ENCODE peak calls at places on chromosome X, in four cellular contexts. One of them, this sample, is unnamed.

GRCh38 chrX:143633530-143634372 is 2.1 kb downstream of the SLITRK4 start:
- DNase-seq in Right ventricle myocardium superior: no peak
- DNase-seq in GM20000: no peak
- DNase-seq in NCI-H2171 treated with DMSO at 0.1 percent for 48 hours: no peak
- DNase-seq in this sample: no peak

GRCh38 chrX:39163585-39163984 is 362.3 kb downstream of the MID1IP1 start:
- DNase-seq in Right ventricle myocardium superior: no peak
- DNase-seq in GM20000: no peak
- DNase-seq in NCI-H2171 treated with DMSO at 0.1 percent for 48 hours: no peak
- DNase-seq in this sample: no peak

GRCh38 chrX:40132751-40133150 is 35.0 kb upstream of the BCOR start:
- DNase-seq in Right ventricle myocardium superior: peak; percentile 66
- DNase-seq in GM20000: no peak
- DNase-seq in NCI-H2171 treated with DMSO at 0.1 percent for 48 hours: no peak
- DNase-seq in this sample: no peak

GRCh38 chrX:107014927-107015326 is 14.9 kb upstream of the MORC4 start:
- DNase-seq in Right ventricle myocardium superior: no peak
- DNase-seq in GM20000: no peak
- DNase-seq in NCI-H2171 treated with DMSO at 0.1 percent for 48 hours: peak; percentile 1
- DNase-seq in this sample: no peak

GRCh38 chrX:49695276-49696180 is at the start of gene PAGE1:
- DNase-seq in GM20000: no peak
- DNase-seq in NCI-H2171 treated with DMSO at 0.1 percent for 48 hours: no peak
- DNase-seq in Right ventricle myocardium superior: no peak
- DNase-seq in this sample: no peak

GRCh38 chrX:130778773-130779172 is 124.2 kb downstream of the ENOX2 start:
- DNase-seq in GM20000: no peak
- DNase-seq in NCI-H2171 treated with DMSO at 0.1 percent for 48 hours: no peak
- DNase-seq in Right ventricle myocardium superior: no peak
- DNase-seq in this sample: no peak

GRCh38 chrX:137482136-137482535 is 83.8 kb upstream of the ZIC3 start:
- DNase-seq in GM20000: no peak
- DNase-seq in NCI-H2171 treated with DMSO at 0.1 percent for 48 hours: no peak
- DNase-seq in Right ventricle myocardium superior: no peak
- DNase-seq in this sample: no peak

GRCh38 chrX:135477576-135477975 is 42.9 kb upstream of the INTS6L start:
- DNase-seq in NCI-H2171 treated with DMSO at 0.1 percent for 48 hours: peak; percentile 55
- DNase-seq in Right ventricle myocardium superior: peak; percentile 63
- DNase-seq in GM20000: peak; percentile 5
- DNase-seq in this sample: peak; percentile 87

GRCh38 chrX:103254171-103254824 is 657 bp downstream of the TCEAL8 start:
- DNase-seq in Right ventricle myocardium superior: peak; percentile 44
- DNase-seq in NCI-H2171 treated with DMSO at 0.1 percent for 48 hours: peak; percentile 35
- DNase-seq in GM20000: peak; percentile 30
- DNase-seq in this sample: peak; percentile 29

GRCh38 chrX:72100824-72101351 is 30.8 kb downstream of the RTL5 start:
- DNase-seq in GM20000: peak; percentile 27
- DNase-seq in NCI-H2171 treated with DMSO at 0.1 percent for 48 hours: no peak
- DNase-seq in Right ventricle myocardium superior: no peak
- DNase-seq in this sample: no peak

GRCh38 chrX:153226344-153227190 is 47.5 kb downstream of the MAGEA1 start:
- DNase-seq in GM20000: no peak
- DNase-seq in NCI-H2171 treated with DMSO at 0.1 percent for 48 hours: no peak
- DNase-seq in Right ventricle myocardium superior: no peak
- DNase-seq in this sample: no peak

GRCh38 chrX:10926906-10927305 is 184.2 kb upstream of the HCCS start:
- DNase-seq in NCI-H2171 treated with DMSO at 0.1 percent for 48 hours: no peak
- DNase-seq in GM20000: no peak
- DNase-seq in Right ventricle myocardium superior: no peak
- DNase-seq in this sample: no peak

GRCh38 chrX:38038501-38038900 is 32.1 kb downstream of the SYTL5 start:
- DNase-seq in GM20000: no peak
- DNase-seq in NCI-H2171 treated with DMSO at 0.1 percent for 48 hours: no peak
- DNase-seq in Right ventricle myocardium superior: no peak
- DNase-seq in this sample: no peak

GRCh38 chrX:134782796-134783195 is 124.5 kb upstream of the PLAC1 start:
- DNase-seq in GM20000: no peak
- DNase-seq in Right ventricle myocardium superior: no peak
- DNase-seq in NCI-H2171 treated with DMSO at 0.1 percent for 48 hours: peak; percentile 28
- DNase-seq in this sample: no peak

GRCh38 chrX:66728818-66729271 is 90.0 kb upstream of the EDA2R start:
- DNase-seq in GM20000: peak; percentile 17
- DNase-seq in NCI-H2171 treated with DMSO at 0.1 percent for 48 hours: peak; percentile 61
- DNase-seq in Right ventricle myocardium superior: peak; percentile 40
- DNase-seq in this sample: peak; percentile 41

GRCh38 chrX:25873196-25873595 is 264.9 kb upstream of the MAGEB18 start:
- DNase-seq in GM20000: no peak
- DNase-seq in Right ventricle myocardium superior: no peak
- DNase-seq in NCI-H2171 treated with DMSO at 0.1 percent for 48 hours: no peak
- DNase-seq in this sample: peak; percentile 92

GRCh38 chrX:20507901-20508620 is 241.4 kb upstream of the RPS6KA3 start:
- DNase-seq in NCI-H2171 treated with DMSO at 0.1 percent for 48 hours: no peak
- DNase-seq in GM20000: no peak
- DNase-seq in Right ventricle myocardium superior: no peak
- DNase-seq in this sample: no peak

GRCh38 chrX:13733506-13733905 is 914 bp downstream of the TRAPPC2 start:
- DNase-seq in NCI-H2171 treated with DMSO at 0.1 percent for 48 hours: no peak
- DNase-seq in Right ventricle myocardium superior: no peak
- DNase-seq in GM20000: no peak
- DNase-seq in this sample: no peak

GRCh38 chrX:101999644-102000539 is 68.1 kb upstream of the ZMAT1 start:
- DNase-seq in Right ventricle myocardium superior: no peak
- DNase-seq in NCI-H2171 treated with DMSO at 0.1 percent for 48 hours: no peak
- DNase-seq in GM20000: no peak
- DNase-seq in this sample: no peak

GRCh38 chrX:20547649-20548051 is 280.9 kb upstream of the RPS6KA3 start:
- DNase-seq in NCI-H2171 treated with DMSO at 0.1 percent for 48 hours: no peak
- DNase-seq in Right ventricle myocardium superior: peak; percentile 35
- DNase-seq in GM20000: peak; percentile 5
- DNase-seq in this sample: no peak

GRCh38 chrX:33307954-33308353 is 96.6 kb upstream of the DMD start:
- DNase-seq in Right ventricle myocardium superior: no peak
- DNase-seq in NCI-H2171 treated with DMSO at 0.1 percent for 48 hours: no peak
- DNase-seq in GM20000: no peak
- DNase-seq in this sample: no peak

GRCh38 chrX:1093112-1093511 is 119.3 kb downstream of the CRLF2 start:
- DNase-seq in NCI-H2171 treated with DMSO at 0.1 percent for 48 hours: no peak
- DNase-seq in Right ventricle myocardium superior: no peak
- DNase-seq in GM20000: no peak
- DNase-seq in this sample: no peak